ENCODE peak calls at places on chromosomes 1 and 21, in four cellular contexts. T is HCT116, B is H1, N is HepG2. Z is an unnamed sample.

GRCh38 chr1:91557039-91557690 is 56.5 kb downstream of the CDC7 start:
- DNase-seq in T (no peak), B (no peak), N (no peak), Z (no peak)

GRCh38 chr1:9416506-9416905 is 122.8 kb upstream of the SLC25A33 start:
- DNase-seq in T (no peak), B (no peak), N (no peak), Z (no peak)

GRCh38 chr1:98102369-98103030 is 181.7 kb upstream of the DPYD start:
- DNase-seq in T (no peak), B (no peak), N (no peak), Z (no peak)

GRCh38 chr1:162984699-162985098 is 84.5 kb upstream of the RGS4 start:
- DNase-seq in T (no peak), B (no peak), N (no peak), Z (no peak)

GRCh38 chr1:10962483-10962882 is 50.0 kb upstream of the TARDBP start:
- DNase-seq in T (no peak), B (no peak), N (no peak), Z (no peak)

GRCh38 chr21:42509239-42509638 is 4.4 kb upstream of the SLC37A1 start:
- DNase-seq in T (no peak), B (no peak), N (no peak), Z (no peak)

GRCh38 chr1:44775930-44776748 is 799 bp downstream of the RPS8 start:
- DNase-seq in T (no peak), B (no peak), N (no peak), Z (peak)

GRCh38 chr1:6969106-6969505 is 183.9 kb downstream of the CAMTA1 start:
- DNase-seq in T (no peak), B (no peak), N (no peak), Z (no peak)

GRCh38 chr1:31795801-31796621 is 19.8 kb downstream of the SPOCD1 start:
- DNase-seq in T (no peak), B (no peak), N (no peak), Z (peak)

GRCh38 chr1:200901350-200901749 is 6.7 kb downstream of the INAVA start:
- DNase-seq in T (no peak), B (no peak), N (no peak), Z (no peak)

GRCh38 chr1:58844176-58844575 is 60.3 kb upstream of the JUN start:
- DNase-seq in T (no peak), B (no peak), N (no peak), Z (no peak)

GRCh38 chr1:52553372-52554266 is 727 bp upstream of the TUT4 start:
- DNase-seq in T (peak), B (peak), N (peak), Z (peak)

GRCh38 chr1:54540891-54541290 is 7.1 kb upstream of the ACOT11 start:
- DNase-seq in T (no peak), B (no peak), N (no peak), Z (peak)

GRCh38 chr1:173489149-173489600 is 12.0 kb downstream of the PRDX6 start:
- DNase-seq in T (no peak), B (no peak), N (peak), Z (no peak)

GRCh38 chr1:160652924-160653619 is 6.2 kb upstream of the SLAMF1 start:
- DNase-seq in T (no peak), B (no peak), N (no peak), Z (no peak)

GRCh38 chr1:9061252-9061948 is 8.0 kb downstream of the SLC2A5 start:
- DNase-seq in T (no peak), B (no peak), N (no peak), Z (peak)

GRCh38 chr1:201906336-201906735 is 17.6 kb downstream of the SHISA4 start:
- DNase-seq in T (no peak), B (no peak), N (no peak), Z (no peak)

GRCh38 chr1:111878649-111879048 is 110.8 kb downstream of the KCND3 start:
- DNase-seq in T (no peak), B (no peak), N (peak), Z (no peak)

GRCh38 chr1:232568331-232568852 is 61.5 kb downstream of the SIPA1L2 start:
- DNase-seq in T (no peak), B (no peak), N (no peak), Z (no peak)

GRCh38 chr1:56301791-56302190 is 277.6 kb downstream of the PLPP3 start:
- DNase-seq in T (no peak), B (no peak), N (no peak), Z (no peak)

GRCh38 chr1:176177764-176178163 is 29.3 kb downstream of the COP1 start:
- DNase-seq in T (no peak), B (no peak), N (no peak), Z (no peak)

GRCh38 chr1:35936828-35937227 is 5.9 kb downstream of the AGO3 start:
- DNase-seq in T (no peak), B (no peak), N (no peak), Z (no peak)

GRCh38 chr21:46222436-46223116 is 6.0 kb downstream of the LSS start:
- DNase-seq in T (no peak), B (no peak), N (no peak), Z (no peak)

GRCh38 chr1:77370588-77371306 is 88.9 kb downstream of the AK5 start:
- DNase-seq in T (no peak), B (no peak), N (no peak), Z (no peak)

GRCh38 chr1:32761253-32761877 is 55.8 kb downstream of the YARS1 start:
- DNase-seq in T (peak), B (peak), N (no peak), Z (peak)

GRCh38 chr1:203031467-203031866 is 5.2 kb downstream of the PPFIA4 start:
- DNase-seq in T (no peak), B (no peak), N (no peak), Z (peak)

GRCh38 chr1:204923209-204923608 is 52.5 kb downstream of the NFASC start:
- DNase-seq in T (no peak), B (no peak), N (no peak), Z (no peak)

GRCh38 chr1:224666911-224667310 is 50.8 kb downstream of the CNIH3 start:
- DNase-seq in T (no peak), B (no peak), N (no peak), Z (no peak)

GRCh38 chr1:111082421-111083192 is 57.3 kb downstream of the DRAM2 start:
- DNase-seq in T (no peak), B (no peak), N (no peak), Z (no peak)

GRCh38 chr1:213070399-213070798 is 19.4 kb downstream of the RPS6KC1 start:
- DNase-seq in T (no peak), B (no peak), N (peak), Z (peak)

GRCh38 chr1:43344267-43344666 is 6.6 kb downstream of the MPL start:
- DNase-seq in T (no peak), B (no peak), N (peak), Z (peak)

GRCh38 chr1:200877839-200878551 is 5.2 kb downstream of the GPR25 start:
- DNase-seq in T (no peak), B (peak), N (no peak), Z (no peak)

GRCh38 chr1:177862916-177863315 is 106.9 kb downstream of the SEC16B start:
- DNase-seq in T (no peak), B (no peak), N (no peak), Z (no peak)

GRCh38 chr1:187516874-187517273 is 688.1 kb downstream of the PLA2G4A start:
- DNase-seq in T (peak), B (no peak), N (no peak), Z (no peak)

GRCh38 chr1:239951518-239952130 is 140.1 kb upstream of the FMN2 start:
- DNase-seq in T (peak), B (peak), N (peak), Z (peak)

GRCh38 chr1:151399890-151400235 is 490 bp downstream of the PSMB4 start:
- DNase-seq in T (no peak), B (no peak), N (no peak), Z (peak)

GRCh38 chr1:226820935-226821718 is 49.3 kb upstream of the PSEN2 start:
- DNase-seq in T (no peak), B (no peak), N (no peak), Z (no peak)

GRCh38 chr1:232707142-232707541 is 77.2 kb upstream of the SIPA1L2 start:
- DNase-seq in T (no peak), B (no peak), N (no peak), Z (no peak)

GRCh38 chr21:25838809-25839208 is 104.0 kb downstream of the GABPA start:
- DNase-seq in T (no peak), B (no peak), N (no peak), Z (no peak)

GRCh38 chr1:185342017-185342416 is 25.0 kb upstream of the IVNS1ABP start:
- DNase-seq in T (no peak), B (no peak), N (no peak), Z (no peak)

GRCh38 chr1:185341196-185341781 is 24.2 kb upstream of the IVNS1ABP start:
- DNase-seq in T (no peak), B (no peak), N (no peak), Z (no peak)

GRCh38 chr1:185342672-185343259 is 25.7 kb upstream of the IVNS1ABP start:
- DNase-seq in T (no peak), B (no peak), N (peak), Z (no peak)

GRCh38 chr1:185337221-185337620 is 20.2 kb upstream of the IVNS1ABP start:
- DNase-seq in T (no peak), B (no peak), N (no peak), Z (no peak)

GRCh38 chr1:185338719-185339622 is 21.9 kb upstream of the IVNS1ABP start:
- DNase-seq in T (no peak), B (no peak), N (no peak), Z (no peak)
- TF ChIP-seq FOSL1 in T (no peak), B (no peak), N (no peak), Z (no peak)

DNA sequence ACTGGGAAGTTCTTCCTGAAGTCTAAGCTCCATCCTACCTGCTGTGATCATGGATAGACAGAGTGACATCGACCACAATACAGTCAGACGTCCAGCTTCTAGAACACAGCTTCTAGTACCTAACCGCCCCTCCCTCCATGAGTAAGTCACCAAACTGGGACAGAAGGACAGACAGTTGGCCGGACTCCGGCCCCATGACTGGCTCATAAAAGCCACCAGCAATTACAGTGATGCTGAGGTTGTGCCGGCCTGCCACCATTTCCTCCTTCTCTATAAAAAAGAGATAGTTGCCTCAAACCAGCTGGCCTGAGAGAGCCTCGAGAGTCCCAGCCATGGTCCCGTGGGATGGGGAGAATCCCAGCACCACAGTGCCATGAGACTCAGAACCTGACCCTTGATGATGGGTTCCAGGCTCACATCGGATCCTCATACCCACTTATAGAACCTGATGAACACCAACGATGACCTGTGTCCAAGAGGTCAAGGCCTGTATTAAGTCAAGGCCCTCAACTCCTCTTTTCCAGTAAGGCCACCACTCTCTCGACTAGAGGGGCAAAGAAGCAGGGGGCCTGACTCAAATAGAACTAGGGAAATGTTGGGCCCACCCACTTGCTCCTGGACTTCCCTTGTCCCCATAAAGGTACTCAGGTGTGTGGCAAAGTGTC is 3.4 kb downstream of the MEF2D start:
- DNase-seq in T (no peak), B (no peak), N (no peak), Z (no peak)
- TF ChIP-seq FOSL1 in T (no peak), B (no peak), N (no peak), Z (no peak)

GRCh38 chr1:50775740-50776139 is 184.3 kb downstream of the FAF1 start:
- DNase-seq in T (no peak), B (no peak), N (no peak), Z (no peak)
- TF ChIP-seq FOSL1 in T (no peak), B (no peak), N (no peak), Z (no peak)

DNA sequence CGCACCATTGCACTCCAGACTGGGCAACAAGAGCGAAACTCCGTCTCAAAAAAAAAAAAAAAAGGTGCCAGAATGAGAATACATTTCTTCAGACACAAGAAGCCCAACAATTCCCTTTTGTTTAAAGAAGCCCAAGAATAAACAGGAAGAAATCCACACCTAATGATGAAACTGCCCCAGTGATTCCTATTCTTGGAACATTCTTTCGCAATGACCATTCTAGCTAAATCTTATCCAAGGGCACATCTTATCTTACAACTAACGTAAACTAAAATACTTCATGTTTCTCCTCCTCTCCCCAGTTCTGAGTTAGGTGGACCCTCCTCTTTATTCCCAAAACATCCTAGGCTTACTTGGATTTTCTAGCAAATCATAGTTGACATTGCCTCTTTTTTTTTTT is 18.4 kb upstream of the OTUD3 start:
- DNase-seq in T (no peak), B (no peak), N (no peak), Z (no peak)
- TF ChIP-seq FOSL1 in T (no peak), B (no peak), N (no peak), Z (no peak)

GRCh38 chr1:22388666-22389455 is 62.8 kb upstream of the ZBTB40 start:
- DNase-seq in T (no peak), B (no peak), N (no peak), Z (no peak)
- TF ChIP-seq FOSL1 in T (no peak), B (no peak), N (no peak), Z (no peak)

Z was measured in K562.